ENCODE peak calls at places on chromosomes 6 and 20, in nine cellular contexts. One of them, this sample, is unnamed.

GRCh38 chr20:50292324-50293243 is 102.0 kb downstream of the CEBPB start:
- DNase-seq in HFF-Myc: peak
- DNase-seq in endothelial cell: no peak
- DNase-seq in GM13976: no peak
- DNase-seq in mammary epithelial cell: peak
- DNase-seq in coronary artery: peak
- DNase-seq in thoracic aorta: peak
- DNase-seq in A549: peak
- DNase-seq in H1: no peak
- DNase-seq in this sample: peak

GRCh38 chr6:128235556-128235955 is 284.8 kb downstream of the PTPRK start:
- DNase-seq in thoracic aorta: no peak
- DNase-seq in endothelial cell: no peak
- DNase-seq in H1: no peak
- DNase-seq in A549: no peak
- DNase-seq in coronary artery: no peak
- DNase-seq in mammary epithelial cell: peak
- DNase-seq in HFF-Myc: no peak
- DNase-seq in GM13976: no peak
- DNase-seq in this sample: no peak

GRCh38 chr6:26328265-26328844 is 36.6 kb upstream of the BTN3A2 start:
- DNase-seq in HFF-Myc: no peak
- DNase-seq in A549: no peak
- DNase-seq in GM13976: no peak
- DNase-seq in mammary epithelial cell: no peak
- DNase-seq in coronary artery: no peak
- DNase-seq in H1: no peak
- DNase-seq in endothelial cell: no peak
- DNase-seq in thoracic aorta: no peak
- DNase-seq in this sample: no peak

GRCh38 chr6:137019476-137020272 is 25.1 kb downstream of the IL20RA start:
- DNase-seq in HFF-Myc: no peak
- DNase-seq in mammary epithelial cell: no peak
- DNase-seq in endothelial cell: no peak
- DNase-seq in coronary artery: no peak
- DNase-seq in A549: no peak
- DNase-seq in GM13976: no peak
- DNase-seq in H1: no peak
- DNase-seq in thoracic aorta: no peak
- DNase-seq in this sample: no peak

GRCh38 chr6:19812512-19813119 is 24.6 kb upstream of the ID4 start:
- DNase-seq in mammary epithelial cell: peak
- DNase-seq in endothelial cell: peak
- DNase-seq in A549: peak
- DNase-seq in HFF-Myc: no peak
- DNase-seq in GM13976: no peak
- DNase-seq in coronary artery: no peak
- DNase-seq in H1: no peak
- DNase-seq in thoracic aorta: no peak
- DNase-seq in this sample: no peak

GRCh38 chr6:75230484-75231325 is 12.9 kb downstream of the COX7A2 start:
- DNase-seq in mammary epithelial cell: peak
- DNase-seq in GM13976: no peak
- DNase-seq in endothelial cell: peak
- DNase-seq in thoracic aorta: no peak
- DNase-seq in HFF-Myc: no peak
- DNase-seq in H1: no peak
- DNase-seq in coronary artery: no peak
- DNase-seq in A549: peak
- DNase-seq in this sample: no peak

GRCh38 chr20:36573798-36574277 is 441 bp downstream of the TGIF2 start:
- DNase-seq in H1: no peak
- DNase-seq in endothelial cell: peak
- DNase-seq in coronary artery: no peak
- DNase-seq in GM13976: peak
- DNase-seq in thoracic aorta: no peak
- DNase-seq in mammary epithelial cell: peak
- DNase-seq in A549: no peak
- DNase-seq in HFF-Myc: no peak
- DNase-seq in this sample: peak

GRCh38 chr20:32960849-32961731 is 43.1 kb downstream of the SUN5 start:
- DNase-seq in thoracic aorta: no peak
- DNase-seq in H1: no peak
- DNase-seq in A549: no peak
- DNase-seq in coronary artery: peak
- DNase-seq in GM13976: peak
- DNase-seq in endothelial cell: no peak
- DNase-seq in mammary epithelial cell: no peak
- DNase-seq in HFF-Myc: no peak
- DNase-seq in this sample: no peak

GRCh38 chr20:3785240-3786125 is 1.1 kb downstream of the CENPB start:
- DNase-seq in endothelial cell: no peak
- DNase-seq in coronary artery: no peak
- DNase-seq in thoracic aorta: no peak
- DNase-seq in A549: no peak
- DNase-seq in mammary epithelial cell: no peak
- DNase-seq in HFF-Myc: no peak
- DNase-seq in GM13976: no peak
- DNase-seq in H1: no peak
- DNase-seq in this sample: peak

GRCh38 chr6:30397697-30398096 is 52.7 kb downstream of the RPP21 start:
- DNase-seq in H1: no peak
- DNase-seq in coronary artery: no peak
- DNase-seq in GM13976: no peak
- DNase-seq in HFF-Myc: no peak
- DNase-seq in mammary epithelial cell: no peak
- DNase-seq in thoracic aorta: no peak
- DNase-seq in endothelial cell: no peak
- DNase-seq in A549: no peak
- DNase-seq in this sample: no peak

GRCh38 chr6:155660243-155660977 is 204.8 kb upstream of the NOX3 start:
- DNase-seq in HFF-Myc: no peak
- DNase-seq in thoracic aorta: no peak
- DNase-seq in endothelial cell: no peak
- DNase-seq in mammary epithelial cell: no peak
- DNase-seq in GM13976: no peak
- DNase-seq in A549: no peak
- DNase-seq in H1: no peak
- DNase-seq in coronary artery: no peak
- DNase-seq in this sample: no peak

GRCh38 chr6:43993881-43994523 is 133.2 kb downstream of the MRPL14 start:
- DNase-seq in thoracic aorta: no peak
- DNase-seq in endothelial cell: no peak
- DNase-seq in H1: no peak
- DNase-seq in coronary artery: no peak
- DNase-seq in GM13976: no peak
- DNase-seq in HFF-Myc: no peak
- DNase-seq in mammary epithelial cell: no peak
- DNase-seq in A549: no peak
- DNase-seq in this sample: no peak

GRCh38 chr6:42374027-42374669 is 77.6 kb downstream of the TRERF1 start:
- DNase-seq in GM13976: no peak
- DNase-seq in H1: no peak
- DNase-seq in HFF-Myc: peak
- DNase-seq in coronary artery: no peak
- DNase-seq in endothelial cell: no peak
- DNase-seq in mammary epithelial cell: no peak
- DNase-seq in thoracic aorta: no peak
- DNase-seq in A549: no peak
- DNase-seq in this sample: no peak

GRCh38 chr6:44002071-44002590 is 125.1 kb downstream of the MRPL14 start:
- DNase-seq in endothelial cell: peak
- DNase-seq in coronary artery: no peak
- DNase-seq in GM13976: no peak
- DNase-seq in H1: peak
- DNase-seq in mammary epithelial cell: no peak
- DNase-seq in HFF-Myc: no peak
- DNase-seq in A549: no peak
- DNase-seq in thoracic aorta: no peak
- DNase-seq in this sample: no peak

GRCh38 chr6:108117427-108118358 is 43.2 kb upstream of the OSTM1 start:
- DNase-seq in GM13976: peak
- DNase-seq in H1: no peak
- DNase-seq in HFF-Myc: no peak
- DNase-seq in mammary epithelial cell: peak
- DNase-seq in A549: peak
- DNase-seq in thoracic aorta: no peak
- DNase-seq in endothelial cell: no peak
- DNase-seq in coronary artery: no peak
- DNase-seq in this sample: peak

GRCh38 chr6:58198301-58198700 is 880.9 kb downstream of the PRIM2 start:
- DNase-seq in mammary epithelial cell: peak
- DNase-seq in H1: no peak
- DNase-seq in GM13976: no peak
- DNase-seq in thoracic aorta: no peak
- DNase-seq in coronary artery: no peak
- DNase-seq in A549: no peak
- DNase-seq in endothelial cell: no peak
- DNase-seq in HFF-Myc: no peak
- DNase-seq in this sample: no peak

DNA sequence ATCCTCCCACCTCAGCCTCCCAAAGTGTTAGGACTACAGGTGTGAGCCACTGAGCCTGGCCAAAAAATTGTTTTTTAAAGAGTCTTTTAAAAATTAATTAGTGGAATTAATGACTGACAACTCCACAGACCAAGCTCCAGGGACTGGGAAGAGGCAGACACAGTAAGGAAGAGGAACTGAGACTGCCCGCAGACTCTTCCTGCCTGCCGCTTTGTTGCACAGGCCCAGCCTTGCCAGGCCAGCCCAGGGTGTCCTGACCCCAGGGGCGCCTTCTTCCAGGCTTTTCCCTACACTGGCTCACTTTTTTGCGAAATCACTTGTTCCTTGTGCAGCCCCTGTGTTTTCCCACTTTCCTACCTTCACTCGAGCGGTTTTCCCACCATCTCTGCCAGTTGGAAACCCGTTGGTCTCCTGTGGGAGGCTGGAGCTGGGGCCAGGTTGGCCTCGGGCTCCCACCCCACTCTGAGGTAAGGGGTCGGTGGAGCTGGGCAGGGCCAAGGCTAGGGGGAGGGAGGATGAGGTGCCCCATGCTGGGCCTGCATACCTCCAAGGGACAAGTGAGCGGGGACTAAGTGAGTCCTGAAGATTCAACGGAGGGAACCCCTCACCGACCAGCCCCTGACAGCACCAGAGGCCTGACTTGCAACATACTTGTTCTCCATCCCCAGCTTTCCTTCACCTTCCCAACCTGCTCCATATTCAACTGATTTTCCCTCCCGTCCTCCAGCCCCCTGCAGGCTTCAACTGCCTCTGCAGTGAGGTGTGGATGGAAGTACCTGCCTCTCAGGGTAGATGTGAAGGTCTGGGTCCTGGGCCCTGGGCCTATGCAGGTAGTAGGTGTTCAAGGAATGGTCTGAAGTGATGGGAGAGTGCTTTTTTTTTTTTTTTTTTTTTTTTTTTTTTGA is 23.5 kb upstream of the SMIM29 start:
- DNase-seq in GM13976: peak
- DNase-seq in thoracic aorta: no peak
- DNase-seq in coronary artery: no peak
- DNase-seq in H1: no peak
- DNase-seq in HFF-Myc: no peak
- DNase-seq in mammary epithelial cell: no peak
- DNase-seq in A549: peak
- DNase-seq in endothelial cell: peak
- DNase-seq in this sample: peak
- TF ChIP-seq CTCF in GM13976: no peak
- TF ChIP-seq CTCF in thoracic aorta: no peak
- TF ChIP-seq CTCF in coronary artery: no peak
- TF ChIP-seq CTCF in H1: peak
- TF ChIP-seq CTCF in HFF-Myc: no peak
- TF ChIP-seq CTCF in mammary epithelial cell: peak
- TF ChIP-seq CTCF in A549: no peak
- TF ChIP-seq CTCF in endothelial cell: no peak
- TF ChIP-seq CTCF in this sample: no peak

DNA sequence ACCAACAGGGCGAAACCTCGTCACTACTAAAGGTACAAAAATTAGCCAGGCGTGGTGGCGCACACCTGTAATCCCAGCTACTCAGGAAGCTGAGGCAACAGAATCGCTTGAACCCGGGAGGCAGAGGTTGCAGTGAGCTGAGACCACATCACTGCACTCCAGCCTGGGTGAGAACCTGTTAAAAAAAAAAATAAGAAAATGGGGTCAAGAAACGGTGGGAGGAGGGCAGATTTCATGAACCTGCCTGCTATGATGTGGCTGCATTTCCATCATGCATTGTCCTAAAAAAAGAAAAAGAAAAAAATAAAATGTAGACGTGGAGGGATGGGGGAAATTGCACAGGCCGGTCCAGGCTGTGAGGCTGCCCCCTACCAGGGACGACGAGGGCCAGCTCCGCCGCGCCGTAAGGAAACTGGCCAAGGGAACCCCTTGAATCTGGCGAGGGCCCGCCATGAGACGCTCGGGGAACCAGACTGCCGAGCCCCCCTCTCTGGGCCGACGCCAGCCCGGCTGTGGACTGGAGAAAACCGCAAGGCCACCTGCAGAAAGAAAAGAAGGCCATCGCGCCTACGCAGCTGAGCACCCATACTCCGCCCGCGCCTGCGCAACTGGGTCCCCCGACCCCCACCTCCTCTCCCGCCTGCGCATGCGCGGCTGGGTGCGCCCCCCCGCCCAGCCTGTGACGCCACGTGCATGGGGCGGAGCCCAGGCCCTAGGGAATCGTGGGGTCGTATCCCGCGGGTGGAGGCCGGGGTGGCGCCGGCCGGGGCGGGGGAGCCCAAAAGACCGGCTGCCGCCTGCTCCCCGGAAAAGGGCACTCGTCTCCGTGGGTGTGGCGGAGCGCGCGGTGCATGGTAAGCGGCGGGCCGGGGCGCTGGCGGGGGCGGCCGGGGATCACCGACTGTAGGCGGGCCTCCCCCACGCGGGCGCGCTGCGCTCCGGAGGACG is at the start of gene ENTPD6:
- DNase-seq in H1: no peak
- DNase-seq in endothelial cell: peak
- DNase-seq in GM13976: peak
- DNase-seq in thoracic aorta: peak
- DNase-seq in mammary epithelial cell: peak
- DNase-seq in A549: peak
- DNase-seq in HFF-Myc: peak
- DNase-seq in coronary artery: peak
- DNase-seq in this sample: peak
- TF ChIP-seq CTCF in H1: peak
- TF ChIP-seq CTCF in endothelial cell: no peak
- TF ChIP-seq CTCF in GM13976: peak
- TF ChIP-seq CTCF in thoracic aorta: no peak
- TF ChIP-seq CTCF in mammary epithelial cell: peak
- TF ChIP-seq CTCF in A549: peak
- TF ChIP-seq CTCF in HFF-Myc: peak
- TF ChIP-seq CTCF in coronary artery: no peak
- TF ChIP-seq CTCF in this sample: no peak

GRCh38 chr6:72140795-72141194 is 254.4 kb downstream of the RIMS1 start:
- DNase-seq in A549: no peak
- DNase-seq in H1: no peak
- DNase-seq in thoracic aorta: no peak
- DNase-seq in coronary artery: no peak
- DNase-seq in endothelial cell: no peak
- DNase-seq in HFF-Myc: no peak
- DNase-seq in GM13976: no peak
- DNase-seq in mammary epithelial cell: peak
- DNase-seq in this sample: no peak
- TF ChIP-seq CTCF in A549: no peak
- TF ChIP-seq CTCF in H1: peak
- TF ChIP-seq CTCF in thoracic aorta: no peak
- TF ChIP-seq CTCF in coronary artery: no peak
- TF ChIP-seq CTCF in endothelial cell: no peak
- TF ChIP-seq CTCF in HFF-Myc: no peak
- TF ChIP-seq CTCF in GM13976: no peak
- TF ChIP-seq CTCF in mammary epithelial cell: peak
- TF ChIP-seq CTCF in this sample: no peak

GRCh38 chr6:89239338-89239737 is 22.2 kb upstream of the GABRR1 start:
- DNase-seq in coronary artery: no peak
- DNase-seq in GM13976: peak
- DNase-seq in H1: no peak
- DNase-seq in mammary epithelial cell: no peak
- DNase-seq in HFF-Myc: no peak
- DNase-seq in thoracic aorta: no peak
- DNase-seq in endothelial cell: peak
- DNase-seq in A549: no peak
- DNase-seq in this sample: no peak
- TF ChIP-seq CTCF in coronary artery: no peak
- TF ChIP-seq CTCF in GM13976: peak
- TF ChIP-seq CTCF in H1: peak
- TF ChIP-seq CTCF in mammary epithelial cell: peak
- TF ChIP-seq CTCF in HFF-Myc: peak
- TF ChIP-seq CTCF in thoracic aorta: no peak
- TF ChIP-seq CTCF in endothelial cell: peak
- TF ChIP-seq CTCF in A549: no peak
- TF ChIP-seq CTCF in this sample: no peak